ENCODE peak calls at places on chromosomes 4 and X, in eight cellular contexts. L is upper lobe of left lung, A is endodermal cell, Y is endothelial cell, G is lower leg skin, K is A549, B is ascending aorta, E is kidney epithelial cell. T is an unnamed sample.

GRCh38 chrX:81779701-81780100 is 577.8 kb downstream of the SH3BGRL start:
- DNase-seq in B (no peak), A (no peak), E (no peak), L (no peak), Y (no peak), G (no peak), K (no peak), T (no peak)

GRCh38 chr4:128573781-128574508 is 235.6 kb upstream of the JADE1 start:
- DNase-seq in G (no peak), A (no peak), Y (no peak), K (peak; percentile 83), B (no peak), E (peak; percentile 93), L (no peak), T (no peak)

GRCh38 chrX:45758319-45758718 is 557.6 kb upstream of the DIPK2B start:
- DNase-seq in K (no peak), A (no peak), B (no peak), G (no peak), Y (no peak), L (no peak), E (peak; percentile 82), T (peak; percentile 75)

GRCh38 chr4:188162698-188163097 is 23.5 kb downstream of the TRIML1 start:
- DNase-seq in Y (no peak), E (no peak), G (no peak), B (no peak), A (no peak), L (no peak), K (no peak), T (no peak)

GRCh38 chr4:157514711-157515110 is 294.2 kb downstream of the GRIA2 start:
- DNase-seq in Y (peak; percentile 50), A (peak; percentile 88), L (no peak), E (no peak), B (no peak), G (no peak), K (no peak), T (no peak)

GRCh38 chrX:107674480-107675364 is 46.4 kb downstream of the PRPS1 start:
- DNase-seq in Y (no peak), E (no peak), G (peak; percentile 92), L (no peak), K (no peak), A (peak; percentile 13), B (peak; percentile 86), T (peak; percentile 41)

GRCh38 chr4:89364559-89364958 is 57.0 kb upstream of the GPRIN3 start:
- DNase-seq in A (no peak), L (no peak), Y (no peak), B (no peak), K (no peak), G (no peak), E (no peak), T (no peak)

GRCh38 chr4:92599044-92599443 is 295.3 kb downstream of the GRID2 start:
- DNase-seq in G (no peak), L (no peak), E (no peak), A (no peak), B (no peak), K (no peak), Y (no peak), T (no peak)

GRCh38 chr4:101418055-101418454 is 70.7 kb upstream of the PPP3CA start:
- DNase-seq in L (no peak), A (no peak), G (no peak), Y (no peak), E (no peak), B (no peak), K (no peak), T (peak; percentile 94)

GRCh38 chr4:5955201-5955821 is 62.4 kb upstream of the CRMP1 start:
- DNase-seq in E (no peak), G (no peak), L (no peak), B (no peak), A (peak; percentile 73), K (no peak), Y (no peak), T (no peak)

GRCh38 chr4:182126096-182126495 is 117.1 kb upstream of the TENM3 start:
- DNase-seq in Y (no peak), L (no peak), G (no peak), K (no peak), E (no peak), B (no peak), A (no peak), T (no peak)

GRCh38 chrX:31265383-31265782 is 193.5 kb upstream of the FTHL17 start:
- DNase-seq in B (no peak), A (no peak), Y (no peak), E (no peak), K (no peak), G (no peak), L (no peak), T (no peak)

GRCh38 chr4:100679926-100680325 is 162.1 kb upstream of the EMCN start:
- DNase-seq in G (no peak), E (no peak), Y (no peak), A (no peak), K (no peak), B (no peak), L (no peak), T (no peak)

GRCh38 chrX:29535212-29536162 is 679.9 kb upstream of the MAGEB2 start:
- DNase-seq in E (no peak), B (no peak), K (peak; percentile 23), G (no peak), A (no peak), Y (no peak), L (no peak), T (no peak)

GRCh38 chr4:151389316-151389715 is 19.7 kb upstream of the FHIP1A start:
- DNase-seq in L (no peak), K (no peak), A (no peak), B (no peak), E (no peak), Y (no peak), G (no peak), T (no peak)

GRCh38 chr4:59537231-59537886 is 1662.8 kb upstream of the ADGRL3 start:
- DNase-seq in B (no peak), Y (no peak), G (no peak), A (no peak), L (no peak), K (no peak), E (no peak), T (no peak)

GRCh38 chr4:122861544-122861943 is 34.9 kb downstream of the FGF2 start:
- DNase-seq in A (no peak), L (no peak), Y (no peak), K (no peak), E (no peak), G (no peak), B (no peak), T (no peak)

GRCh38 chr4:183962413-183962812 is 57.3 kb downstream of the STOX2 start:
- DNase-seq in A (no peak), L (no peak), E (no peak), B (no peak), Y (no peak), G (no peak), K (no peak), T (no peak)
- TF ChIP-seq CTCF in A (no peak), L (no peak), E (no peak), B (no peak), Y (no peak), G (no peak), K (no peak), T (no peak)

DNA sequence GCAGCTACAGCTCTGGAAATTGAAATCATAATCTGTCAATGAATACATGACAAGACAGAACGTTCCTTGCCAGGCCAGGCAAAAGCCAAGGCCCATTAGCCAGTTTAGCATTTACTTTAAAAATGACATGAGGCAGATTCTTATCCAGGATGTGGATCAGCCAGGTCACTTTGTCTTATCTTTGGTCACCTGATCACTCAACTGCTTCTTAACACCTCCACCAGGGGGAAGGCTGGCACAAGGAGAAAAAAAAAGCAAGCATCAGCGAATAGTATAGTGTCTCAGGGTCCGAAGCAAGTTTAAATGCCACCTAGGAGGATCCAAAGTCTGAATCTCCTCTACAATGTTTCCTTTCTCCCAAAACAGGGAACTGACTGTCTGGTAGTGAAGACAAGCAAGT is 18.8 kb downstream of the ATP1B4 start:
- DNase-seq in K (peak; percentile 14), Y (peak; percentile 4), E (no peak), B (no peak), L (no peak), G (no peak), A (peak; percentile 55), T (peak; percentile 39)
- TF ChIP-seq CTCF in K (peak; percentile 26), Y (no peak), E (peak; percentile 24), B (no peak), L (no peak), G (no peak), A (peak; percentile 61), T (peak; percentile 42)

GRCh38 chrX:65273152-65273551 is 261.4 kb downstream of the LAS1L start:
- DNase-seq in E (no peak), A (no peak), K (no peak), B (no peak), G (no peak), Y (no peak), L (no peak), T (no peak)
- TF ChIP-seq CTCF in E (no peak), A (no peak), K (no peak), B (no peak), G (no peak), Y (no peak), L (no peak), T (no peak)

GRCh38 chrX:122626871-122627270 is 557.2 kb upstream of the GRIA3 start:
- DNase-seq in Y (no peak), B (no peak), A (no peak), E (no peak), G (no peak), L (no peak), K (no peak), T (no peak)
- TF ChIP-seq CTCF in Y (no peak), B (no peak), A (no peak), E (no peak), G (no peak), L (no peak), K (no peak), T (no peak)

DNA sequence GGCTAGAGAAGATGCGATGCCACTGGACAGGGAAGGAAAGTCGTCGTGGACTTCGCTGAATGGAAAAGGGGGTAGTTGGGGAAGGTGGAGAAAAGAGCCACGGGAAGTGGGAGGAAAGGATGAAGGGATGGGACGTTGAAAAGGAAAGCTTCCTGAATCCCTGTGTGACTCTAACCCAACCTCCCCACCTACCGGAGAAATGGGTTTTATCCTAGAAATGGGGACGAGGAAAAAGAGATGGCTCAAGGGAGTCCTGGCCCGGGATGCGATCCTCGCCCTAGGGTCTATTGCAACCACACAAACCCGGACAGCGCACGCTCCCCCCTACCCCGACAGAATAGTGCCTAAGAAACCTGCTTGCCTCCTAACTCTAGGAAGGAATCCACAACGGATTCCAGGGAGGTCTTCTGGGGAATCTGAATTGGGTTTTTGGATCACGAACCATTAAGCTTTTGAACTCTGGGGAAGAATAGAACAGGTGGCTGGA is 738 bp upstream of the TSPAN5 start:
- DNase-seq in E (no peak), A (no peak), G (no peak), B (no peak), K (peak; percentile 23), Y (peak; percentile 18), L (no peak), T (no peak)
- TF ChIP-seq CTCF in E (peak; percentile 7), A (peak; percentile 27), G (no peak), B (no peak), K (no peak), Y (no peak), L (no peak), T (no peak)

T was measured in activated CD8-positive, alpha-beta T cell treated with anti-CD3 and anti-CD28 coated beads for 36 hours.